ENCODE peak calls at places on chromosomes 4 and X, in six cellular contexts. One of them, this sample, is unnamed.
A peak's percentile ranks its signal among the peaks of the same experiment; 100 is the strongest.

GRCh38 chr4:114595207-114595606 is 3.4 kb upstream of the UGT8 start:
- DNase-seq in hepatocyte: no peak
- DNase-seq in CD4-positive, alpha-beta memory T cell: no peak
- DNase-seq in aorta: no peak
- DNase-seq in osteoblast: no peak
- DNase-seq in GM23338: no peak
- DNase-seq in this sample: no peak

GRCh38 chrX:17291998-17292658 is 82.9 kb upstream of the NHS start:
- DNase-seq in osteoblast: no peak
- DNase-seq in GM23338: peak; percentile 5
- DNase-seq in aorta: no peak
- DNase-seq in CD4-positive, alpha-beta memory T cell: no peak
- DNase-seq in hepatocyte: peak; percentile 17
- DNase-seq in this sample: no peak

GRCh38 chr4:86306816-86307215 is 53.0 kb downstream of the MAPK10 start:
- DNase-seq in aorta: no peak
- DNase-seq in hepatocyte: no peak
- DNase-seq in CD4-positive, alpha-beta memory T cell: no peak
- DNase-seq in osteoblast: peak; percentile 63
- DNase-seq in GM23338: no peak
- DNase-seq in this sample: no peak

GRCh38 chr4:38867478-38868054 is at the start of gene FAM114A1:
- DNase-seq in CD4-positive, alpha-beta memory T cell: no peak
- DNase-seq in osteoblast: peak; percentile 98
- DNase-seq in aorta: peak; percentile 92
- DNase-seq in GM23338: peak; percentile 79
- DNase-seq in hepatocyte: peak; percentile 94
- DNase-seq in this sample: peak; percentile 94

GRCh38 chrX:15158736-15159406 is 111.0 kb downstream of the ASB9 start:
- DNase-seq in aorta: no peak
- DNase-seq in hepatocyte: no peak
- DNase-seq in CD4-positive, alpha-beta memory T cell: no peak
- DNase-seq in osteoblast: no peak
- DNase-seq in GM23338: no peak
- DNase-seq in this sample: no peak

GRCh38 chr4:31461425-31461824 is 741.3 kb downstream of the PCDH7 start:
- DNase-seq in aorta: no peak
- DNase-seq in osteoblast: no peak
- DNase-seq in GM23338: no peak
- DNase-seq in CD4-positive, alpha-beta memory T cell: no peak
- DNase-seq in hepatocyte: no peak
- DNase-seq in this sample: no peak

GRCh38 chrX:37921758-37922157 is 74.4 kb upstream of the DYNLT3 start:
- DNase-seq in hepatocyte: no peak
- DNase-seq in GM23338: no peak
- DNase-seq in aorta: no peak
- DNase-seq in CD4-positive, alpha-beta memory T cell: no peak
- DNase-seq in osteoblast: no peak
- DNase-seq in this sample: no peak

GRCh38 chrX:101483705-101484104 is 1.6 kb upstream of the ARMCX4 start:
- DNase-seq in hepatocyte: no peak
- DNase-seq in aorta: no peak
- DNase-seq in GM23338: peak; percentile 61
- DNase-seq in CD4-positive, alpha-beta memory T cell: no peak
- DNase-seq in osteoblast: peak; percentile 46
- DNase-seq in this sample: no peak

GRCh38 chr4:45662996-45663395 is 460.9 kb downstream of the GABRG1 start:
- DNase-seq in CD4-positive, alpha-beta memory T cell: no peak
- DNase-seq in aorta: no peak
- DNase-seq in osteoblast: no peak
- DNase-seq in hepatocyte: peak; percentile 39
- DNase-seq in GM23338: peak; percentile 9
- DNase-seq in this sample: no peak

GRCh38 chrX:119343856-119344255 is 55.3 kb upstream of the SLC25A43 start:
- DNase-seq in aorta: no peak
- DNase-seq in CD4-positive, alpha-beta memory T cell: no peak
- DNase-seq in hepatocyte: peak; percentile 18
- DNase-seq in GM23338: no peak
- DNase-seq in osteoblast: no peak
- DNase-seq in this sample: no peak

GRCh38 chrX:103376118-103376978 is at the start of gene BEX3:
- DNase-seq in osteoblast: peak; percentile 70
- DNase-seq in GM23338: peak; percentile 81
- DNase-seq in aorta: peak; percentile 68
- DNase-seq in CD4-positive, alpha-beta memory T cell: peak; percentile 27
- DNase-seq in hepatocyte: peak; percentile 79
- DNase-seq in this sample: peak; percentile 85

GRCh38 chr4:168815373-168816345 is 194.4 kb downstream of the CBR4 start:
- DNase-seq in CD4-positive, alpha-beta memory T cell: no peak
- DNase-seq in osteoblast: no peak
- DNase-seq in GM23338: no peak
- DNase-seq in hepatocyte: peak; percentile 54
- DNase-seq in aorta: no peak
- DNase-seq in this sample: no peak

GRCh38 chr4:7210818-7211217 is 18.5 kb downstream of the SORCS2 start:
- DNase-seq in GM23338: no peak
- DNase-seq in aorta: no peak
- DNase-seq in osteoblast: peak; percentile 99
- DNase-seq in hepatocyte: no peak
- DNase-seq in CD4-positive, alpha-beta memory T cell: no peak
- DNase-seq in this sample: no peak

GRCh38 chr4:92100980-92101379 is 202.8 kb upstream of the GRID2 start:
- DNase-seq in aorta: no peak
- DNase-seq in GM23338: no peak
- DNase-seq in osteoblast: no peak
- DNase-seq in hepatocyte: no peak
- DNase-seq in CD4-positive, alpha-beta memory T cell: no peak
- DNase-seq in this sample: no peak

GRCh38 chr4:87038837-87039715 is 104.3 kb downstream of the AFF1 start:
- DNase-seq in osteoblast: peak; percentile 94
- DNase-seq in aorta: peak; percentile 89
- DNase-seq in hepatocyte: peak; percentile 54
- DNase-seq in GM23338: peak; percentile 75
- DNase-seq in CD4-positive, alpha-beta memory T cell: no peak
- DNase-seq in this sample: peak; percentile 91

GRCh38 chr4:159174645-159175147 is 71.8 kb downstream of the RAPGEF2 start:
- DNase-seq in aorta: no peak
- DNase-seq in CD4-positive, alpha-beta memory T cell: no peak
- DNase-seq in osteoblast: no peak
- DNase-seq in hepatocyte: no peak
- DNase-seq in GM23338: no peak
- DNase-seq in this sample: no peak
- H3K4me1 ChIP-seq in aorta: peaks cover 7% of the 10 kb centered on the region
- H3K4me1 ChIP-seq in CD4-positive, alpha-beta memory T cell: peaks cover 16% of the 10 kb centered on the region
- H3K4me1 ChIP-seq in osteoblast: peaks cover 23% of the 10 kb centered on the region
- H3K4me1 ChIP-seq in hepatocyte: peaks cover 12% of the 10 kb centered on the region
- H3K4me1 ChIP-seq in GM23338: peaks cover 62% of the 10 kb centered on the region
- H3K4me1 ChIP-seq in this sample: peaks cover 14% of the 10 kb centered on the region

GRCh38 chr4:88697113-88697512 is 516 bp downstream of the NAP1L5 start:
- DNase-seq in hepatocyte: no peak
- DNase-seq in aorta: peak; percentile 49
- DNase-seq in osteoblast: no peak
- DNase-seq in GM23338: no peak
- DNase-seq in CD4-positive, alpha-beta memory T cell: no peak
- DNase-seq in this sample: peak; percentile 66
- H3K27ac ChIP-seq in hepatocyte: no peak overlapping the region
- H3K27ac ChIP-seq in aorta: peak overlapping the region; percentile 70
- H3K27ac ChIP-seq in osteoblast: peak overlapping the region; percentile 87
- H3K27ac ChIP-seq in GM23338: no peak overlapping the region
- H3K27ac ChIP-seq in CD4-positive, alpha-beta memory T cell: peak overlapping the region; percentile 62
- H3K27ac ChIP-seq in this sample: peak overlapping the region; percentile 65

GRCh38 chr4:82825425-82825824 is 26.8 kb upstream of the SCD5 start:
- DNase-seq in CD4-positive, alpha-beta memory T cell: no peak
- DNase-seq in GM23338: no peak
- DNase-seq in osteoblast: no peak
- DNase-seq in hepatocyte: no peak
- DNase-seq in aorta: no peak
- DNase-seq in this sample: no peak
- H3K36me3 ChIP-seq in CD4-positive, alpha-beta memory T cell: peaks cover 70% of the 10 kb centered on the region
- H3K36me3 ChIP-seq in GM23338: peaks cover 77% of the 10 kb centered on the region
- H3K36me3 ChIP-seq in osteoblast: peaks cover 96% of the 10 kb centered on the region
- H3K36me3 ChIP-seq in hepatocyte: peaks cover 7% of the 10 kb centered on the region
- H3K36me3 ChIP-seq in aorta: peaks cover 11% of the 10 kb centered on the region
- H3K36me3 ChIP-seq in this sample: peaks cover 65% of the 10 kb centered on the region

GRCh38 chr4:109648266-109648996 is 54.8 kb downstream of the CASP6 start:
- DNase-seq in GM23338: no peak
- DNase-seq in CD4-positive, alpha-beta memory T cell: peak; percentile 81
- DNase-seq in aorta: no peak
- DNase-seq in osteoblast: no peak
- DNase-seq in hepatocyte: no peak
- DNase-seq in this sample: no peak

GRCh38 chr4:109645874-109646591 is 57.2 kb downstream of the CASP6 start:
- DNase-seq in GM23338: no peak
- DNase-seq in CD4-positive, alpha-beta memory T cell: no peak
- DNase-seq in aorta: no peak
- DNase-seq in osteoblast: no peak
- DNase-seq in hepatocyte: no peak
- DNase-seq in this sample: no peak

GRCh38 chr4:109649872-109650271 is 53.4 kb downstream of the CASP6 start:
- DNase-seq in osteoblast: no peak
- DNase-seq in aorta: no peak
- DNase-seq in hepatocyte: no peak
- DNase-seq in GM23338: no peak
- DNase-seq in CD4-positive, alpha-beta memory T cell: no peak
- DNase-seq in this sample: no peak

GRCh38 chr4:109648997-109649575 is 54.2 kb downstream of the CASP6 start:
- DNase-seq in osteoblast: no peak
- DNase-seq in CD4-positive, alpha-beta memory T cell: peak; percentile 32
- DNase-seq in hepatocyte: no peak
- DNase-seq in aorta: no peak
- DNase-seq in GM23338: no peak
- DNase-seq in this sample: no peak
- H3K4me1 ChIP-seq in osteoblast: no peaks in the 10 kb centered on the region
- H3K4me1 ChIP-seq in CD4-positive, alpha-beta memory T cell: peaks cover 81% of the 10 kb centered on the region
- H3K4me1 ChIP-seq in hepatocyte: no peaks in the 10 kb centered on the region
- H3K4me1 ChIP-seq in aorta: no peaks in the 10 kb centered on the region
- H3K4me1 ChIP-seq in GM23338: no peaks in the 10 kb centered on the region
- H3K4me1 ChIP-seq in this sample: no peaks in the 10 kb centered on the region

GRCh38 chr4:100417565-100417964 is 100.3 kb downstream of the EMCN start:
- DNase-seq in CD4-positive, alpha-beta memory T cell: no peak
- DNase-seq in osteoblast: no peak
- DNase-seq in aorta: no peak
- DNase-seq in GM23338: no peak
- DNase-seq in hepatocyte: no peak
- DNase-seq in this sample: no peak

GRCh38 chr4:100424376-100424775 is 93.4 kb downstream of the EMCN start:
- DNase-seq in aorta: no peak
- DNase-seq in CD4-positive, alpha-beta memory T cell: no peak
- DNase-seq in hepatocyte: no peak
- DNase-seq in GM23338: no peak
- DNase-seq in osteoblast: no peak
- DNase-seq in this sample: no peak

GRCh38 chr4:100421356-100421978 is 96.4 kb downstream of the EMCN start:
- DNase-seq in osteoblast: no peak
- DNase-seq in CD4-positive, alpha-beta memory T cell: no peak
- DNase-seq in hepatocyte: peak; percentile 29
- DNase-seq in GM23338: peak; percentile 50
- DNase-seq in aorta: no peak
- DNase-seq in this sample: no peak

GRCh38 chr4:100422911-100423310 is 94.9 kb downstream of the EMCN start:
- DNase-seq in aorta: no peak
- DNase-seq in osteoblast: no peak
- DNase-seq in CD4-positive, alpha-beta memory T cell: no peak
- DNase-seq in hepatocyte: no peak
- DNase-seq in GM23338: no peak
- DNase-seq in this sample: no peak

GRCh38 chr4:100420571-100420970 is 97.3 kb downstream of the EMCN start:
- DNase-seq in CD4-positive, alpha-beta memory T cell: no peak
- DNase-seq in hepatocyte: no peak
- DNase-seq in osteoblast: no peak
- DNase-seq in GM23338: no peak
- DNase-seq in aorta: no peak
- DNase-seq in this sample: no peak
- H3K27ac ChIP-seq in CD4-positive, alpha-beta memory T cell: no peak overlapping the region
- H3K27ac ChIP-seq in hepatocyte: no peak overlapping the region
- H3K27ac ChIP-seq in osteoblast: no peak overlapping the region
- H3K27ac ChIP-seq in GM23338: no peak overlapping the region
- H3K27ac ChIP-seq in aorta: no peak overlapping the region
- H3K27ac ChIP-seq in this sample: no peak overlapping the region

GRCh38 chr4:188266386-188266785 is 127.1 kb downstream of the TRIML1 start:
- DNase-seq in GM23338: no peak
- DNase-seq in hepatocyte: no peak
- DNase-seq in aorta: no peak
- DNase-seq in osteoblast: no peak
- DNase-seq in CD4-positive, alpha-beta memory T cell: no peak
- DNase-seq in this sample: no peak
- H3K36me3 ChIP-seq in GM23338: no peaks in the 10 kb centered on the region
- H3K36me3 ChIP-seq in hepatocyte: no peaks in the 10 kb centered on the region
- H3K36me3 ChIP-seq in aorta: peaks cover 2% of the 10 kb centered on the region
- H3K36me3 ChIP-seq in osteoblast: no peaks in the 10 kb centered on the region
- H3K36me3 ChIP-seq in CD4-positive, alpha-beta memory T cell: no peaks in the 10 kb centered on the region
- H3K36me3 ChIP-seq in this sample: no peaks in the 10 kb centered on the region

GRCh38 chrX:65999029-65999562 is 40.8 kb downstream of the VSIG4 start:
- DNase-seq in GM23338: no peak
- DNase-seq in CD4-positive, alpha-beta memory T cell: no peak
- DNase-seq in aorta: no peak
- DNase-seq in osteoblast: no peak
- DNase-seq in hepatocyte: no peak
- DNase-seq in this sample: no peak
- H3K4me1 ChIP-seq in GM23338: no peaks in the 10 kb centered on the region
- H3K4me1 ChIP-seq in CD4-positive, alpha-beta memory T cell: peaks cover 41% of the 10 kb centered on the region
- H3K4me1 ChIP-seq in aorta: no peaks in the 10 kb centered on the region
- H3K4me1 ChIP-seq in osteoblast: no peaks in the 10 kb centered on the region
- H3K4me1 ChIP-seq in hepatocyte: no peaks in the 10 kb centered on the region
- H3K4me1 ChIP-seq in this sample: no peaks in the 10 kb centered on the region

GRCh38 chrX:9865804-9866471 is 79.7 kb downstream of the SHROOM2 start:
- DNase-seq in GM23338: no peak
- DNase-seq in osteoblast: no peak
- DNase-seq in hepatocyte: no peak
- DNase-seq in CD4-positive, alpha-beta memory T cell: no peak
- DNase-seq in aorta: no peak
- DNase-seq in this sample: no peak
- H3K27ac ChIP-seq in GM23338: no peak overlapping the region
- H3K27ac ChIP-seq in osteoblast: no peak overlapping the region
- H3K27ac ChIP-seq in hepatocyte: peak overlapping the region; percentile 78
- H3K27ac ChIP-seq in CD4-positive, alpha-beta memory T cell: no peak overlapping the region
- H3K27ac ChIP-seq in aorta: no peak overlapping the region
- H3K27ac ChIP-seq in this sample: no peak overlapping the region

DNA sequence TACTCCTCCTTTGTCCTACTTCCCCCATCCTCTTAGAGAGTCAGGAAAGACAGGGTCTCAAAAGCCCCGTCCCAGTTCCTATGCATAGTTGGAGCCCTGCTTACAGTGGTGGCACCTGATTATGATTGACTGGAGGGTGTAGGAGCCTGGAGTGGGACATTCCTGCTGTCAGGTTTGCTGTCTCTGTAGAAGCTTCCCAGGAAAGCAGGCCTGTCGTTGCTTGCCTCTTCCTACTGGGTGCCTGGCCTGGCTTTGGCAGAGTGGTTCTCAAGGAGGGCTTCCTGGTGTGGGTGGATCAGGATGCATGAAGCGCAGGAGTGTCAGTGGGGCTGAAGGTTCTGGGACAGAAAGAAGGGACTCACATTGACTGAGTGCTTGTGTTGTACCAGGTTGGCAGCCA is 4.8 kb downstream of the MAGED2 start:
- DNase-seq in GM23338: no peak
- DNase-seq in CD4-positive, alpha-beta memory T cell: no peak
- DNase-seq in aorta: no peak
- DNase-seq in hepatocyte: no peak
- DNase-seq in osteoblast: no peak
- DNase-seq in this sample: no peak
- H3K36me3 ChIP-seq in GM23338: peaks cover 3% of the 10 kb centered on the region
- H3K36me3 ChIP-seq in CD4-positive, alpha-beta memory T cell: peaks cover 42% of the 10 kb centered on the region
- H3K36me3 ChIP-seq in aorta: peaks cover 18% of the 10 kb centered on the region
- H3K36me3 ChIP-seq in hepatocyte: no peaks in the 10 kb centered on the region
- H3K36me3 ChIP-seq in osteoblast: peaks cover 52% of the 10 kb centered on the region
- H3K36me3 ChIP-seq in this sample: peaks cover 33% of the 10 kb centered on the region